ENCODE peak calls at places on chromosome 11, in eight cellular contexts. Q is HFFc6; B is CD4-positive, alpha-beta T cell; L is CD8-positive, alpha-beta T cell; H is astrocyte of the spinal cord; W is fibroblast of lung; A is stomach; E is fibroblast of pulmonary artery. S is an unnamed sample.

GRCh38 chr11:121067912-121068652 is 33.0 kb upstream of the TECTA start:
- DNase-seq in A (no peak), H (no peak), E (no peak), B (no peak), L (no peak), Q (no peak), W (peak; percentile 28), S (no peak)

GRCh38 chr11:57786436-57786835 is 24.8 kb downstream of the CTNND1 start:
- DNase-seq in A (no peak), E (no peak), B (no peak), Q (no peak), W (no peak), L (no peak), H (peak; percentile 22), S (no peak)

GRCh38 chr11:29913352-29913751 is 103.5 kb downstream of the KCNA4 start:
- DNase-seq in A (no peak), W (no peak), E (no peak), B (no peak), L (no peak), H (no peak), Q (no peak), S (no peak)

GRCh38 chr11:118263694-118264567 is at the start of gene MPZL2:
- DNase-seq in B (peak; percentile 12), E (no peak), W (no peak), Q (no peak), H (no peak), A (peak; percentile 85), L (peak; percentile 61), S (no peak)

GRCh38 chr11:77211040-77211451 is 83.0 kb downstream of the MYO7A start:
- DNase-seq in Q (no peak), A (no peak), W (no peak), B (no peak), E (no peak), H (no peak), L (peak; percentile 43), S (peak; percentile 7)

GRCh38 chr11:8867856-8868705 is 42.9 kb upstream of the AKIP1 start:
- DNase-seq in A (no peak), Q (peak; percentile 55), E (peak; percentile 65), W (peak; percentile 67), L (no peak), B (no peak), H (peak; percentile 44), S (no peak)

GRCh38 chr11:64251986-64252837 is 882 bp downstream of the PLCB3 start:
- DNase-seq in L (no peak), Q (no peak), B (no peak), E (no peak), A (peak; percentile 78), W (peak; percentile 25), H (no peak), S (no peak)

GRCh38 chr11:72860592-72860991 is 46.4 kb downstream of the ATG16L2 start:
- DNase-seq in W (no peak), E (no peak), B (no peak), Q (no peak), H (no peak), A (no peak), L (no peak), S (no peak)

GRCh38 chr11:120129570-120129969 is 8.3 kb downstream of the TRIM29 start:
- DNase-seq in W (no peak), L (no peak), E (no peak), A (no peak), H (no peak), B (no peak), Q (no peak), S (no peak)

GRCh38 chr11:119538748-119539147 is 115.8 kb upstream of the THY1 start:
- DNase-seq in Q (no peak), W (no peak), B (no peak), E (no peak), A (no peak), L (no peak), H (no peak), S (no peak)

GRCh38 chr11:112000703-112001102 is 24.5 kb upstream of the DLAT start:
- DNase-seq in B (no peak), W (no peak), E (no peak), Q (no peak), A (no peak), L (no peak), H (no peak), S (no peak)

GRCh38 chr11:112005422-112006094 is 19.6 kb upstream of the DLAT start:
- DNase-seq in A (no peak), B (no peak), H (no peak), L (no peak), W (no peak), Q (no peak), E (no peak), S (no peak)

GRCh38 chr11:111999111-111999510 is 26.1 kb upstream of the DLAT start:
- DNase-seq in W (no peak), B (no peak), Q (no peak), E (no peak), H (no peak), A (no peak), L (no peak), S (no peak)

GRCh38 chr11:112002491-112003216 is 22.6 kb upstream of the DLAT start:
- DNase-seq in E (no peak), Q (no peak), B (no peak), W (no peak), A (no peak), H (no peak), L (no peak), S (no peak)

GRCh38 chr11:112004389-112004788 is 20.8 kb upstream of the DLAT start:
- DNase-seq in A (no peak), Q (no peak), W (no peak), H (no peak), L (no peak), B (no peak), E (no peak), S (no peak)
- TF ChIP-seq CTCF in A (no peak), Q (peak; percentile 62), W (peak; percentile 42), H (no peak), L (peak; percentile 45), B (no peak), E (peak; percentile 32), S (no peak)

GRCh38 chr11:74397531-74398243 is 546 bp downstream of the PGM2L1 start:
- DNase-seq in L (peak; percentile 53), H (peak; percentile 68), W (no peak), Q (no peak), E (no peak), B (peak; percentile 13), A (peak; percentile 33), S (no peak)
- TF ChIP-seq CTCF in L (peak; percentile 42), H (peak; percentile 52), W (no peak), Q (no peak), E (no peak), B (peak; percentile 43), A (peak; percentile 17), S (no peak)

GRCh38 chr11:15624701-15625100 is 510.0 kb downstream of the INSC start:
- DNase-seq in Q (no peak), A (no peak), E (no peak), L (no peak), B (no peak), W (no peak), H (no peak), S (no peak)

GRCh38 chr11:15625691-15626090 is 511.0 kb downstream of the INSC start:
- DNase-seq in Q (no peak), L (no peak), H (no peak), W (no peak), E (peak; percentile 3), B (no peak), A (no peak), S (no peak)

GRCh38 chr11:15635501-15635900 is 520.8 kb downstream of the INSC start:
- DNase-seq in A (no peak), L (no peak), H (no peak), Q (no peak), W (no peak), E (no peak), B (no peak), S (no peak)

GRCh38 chr11:15627560-15627959 is 512.8 kb downstream of the INSC start:
- DNase-seq in L (no peak), B (no peak), W (peak; percentile 42), A (no peak), H (peak; percentile 35), E (peak; percentile 18), Q (peak; percentile 3), S (no peak)

GRCh38 chr11:15629690-15630321 is 515.1 kb downstream of the INSC start:
- DNase-seq in E (peak; percentile 16), H (no peak), B (no peak), A (peak; percentile 70), W (peak; percentile 18), Q (no peak), L (no peak), S (no peak)
- TF ChIP-seq CTCF in E (peak; percentile 30), H (peak; percentile 11), B (no peak), A (no peak), W (peak; percentile 31), Q (no peak), L (no peak), S (peak; percentile 58)

GRCh38 chr11:48210052-48210451 is 6.6 kb upstream of the OR4B1 start:
- DNase-seq in A (no peak), W (no peak), H (no peak), L (no peak), B (no peak), E (peak; percentile 4), Q (peak; percentile 33), S (no peak)
- TF ChIP-seq CTCF in A (no peak), W (no peak), H (no peak), L (no peak), B (no peak), E (peak; percentile 25), Q (peak; percentile 69), S (no peak)

DNA sequence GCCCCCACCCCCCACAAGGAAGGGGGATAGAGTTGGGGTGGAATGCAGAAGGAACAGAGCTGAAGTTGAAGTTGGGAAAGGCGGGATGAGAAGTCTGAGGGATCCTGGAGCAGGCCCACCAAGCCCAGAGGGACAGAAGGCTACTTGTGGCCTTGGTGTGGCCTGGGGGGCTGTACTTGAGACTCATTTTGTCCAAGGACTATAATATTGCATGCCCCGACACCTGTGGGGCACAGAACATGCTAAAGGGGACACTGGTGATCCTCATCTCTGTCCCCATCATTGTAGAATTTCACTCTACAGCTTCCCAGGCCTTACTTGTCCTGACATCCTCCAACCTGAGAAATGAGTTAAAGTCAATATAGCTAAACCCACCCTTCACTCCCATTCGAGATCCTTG is 1.3 kb downstream of the ESAM start:
- DNase-seq in L (no peak), Q (no peak), A (no peak), B (no peak), W (no peak), H (no peak), E (no peak), S (no peak)
- TF ChIP-seq CTCF in L (no peak), Q (no peak), A (no peak), B (no peak), W (no peak), H (no peak), E (no peak), S (no peak)

DNA sequence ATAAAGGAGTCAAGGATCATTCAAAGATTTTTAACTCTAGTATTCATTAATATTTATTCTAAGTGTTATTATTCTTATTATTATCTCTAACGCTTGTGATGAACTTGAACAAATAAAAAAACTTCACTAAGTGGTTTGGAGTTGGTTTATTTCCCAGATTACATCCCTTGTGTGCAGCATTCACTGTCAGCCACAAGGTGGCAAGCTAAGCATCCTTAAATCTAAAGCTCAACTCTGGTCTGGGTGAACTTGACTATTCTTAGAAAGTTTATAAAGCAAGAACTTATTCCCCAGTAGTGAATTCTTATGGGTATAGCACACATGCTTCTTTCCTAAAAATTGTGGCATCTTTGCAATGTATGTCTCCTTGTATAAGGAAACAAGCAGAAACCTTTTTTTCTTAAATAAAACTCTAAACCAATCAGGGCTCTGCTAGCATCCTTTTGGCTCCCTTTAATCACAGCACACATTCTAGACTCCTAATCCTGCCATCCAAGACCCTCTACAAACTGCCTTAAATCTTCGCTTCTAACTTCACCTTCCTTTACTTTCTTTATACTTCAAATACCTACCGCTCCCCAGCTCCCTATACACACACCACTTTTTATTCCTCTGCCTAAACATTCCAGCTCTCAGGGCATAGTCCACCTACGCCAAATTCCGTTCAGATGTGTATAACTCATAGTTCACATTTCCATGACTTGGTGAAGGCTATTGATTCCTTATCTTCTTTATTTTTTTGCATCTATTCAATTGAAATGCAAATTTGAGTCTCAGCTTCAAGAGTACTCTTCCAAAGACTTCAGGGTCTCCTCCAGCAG is 1068.8 kb downstream of the DLG2 start:
- DNase-seq in H (peak; percentile 64), E (peak; percentile 66), B (no peak), L (no peak), W (peak; percentile 52), A (peak; percentile 28), Q (peak; percentile 54), S (no peak)
- TF ChIP-seq CTCF in H (peak; percentile 87), E (peak; percentile 96), B (peak; percentile 37), L (no peak), W (peak; percentile 86), A (peak; percentile 73), Q (peak; percentile 87), S (peak; percentile 94)